ENCODE peak calls at places on chromosome 21, in seven cellular contexts. B, T, C, X, I, K and R are unnamed samples.

GRCh38 chr21:29928537-29928936 is 11.3 kb downstream of the GRIK1 start:
- DNase-seq in B (no peak), T (no peak), C (peak; percentile 25), X (no peak), I (no peak), K (no peak), R (no peak)

GRCh38 chr21:16709866-16710550 is 802.8 kb upstream of the CXADR start:
- DNase-seq in B (peak; percentile 18), T (peak; percentile 42), C (no peak), X (no peak), I (no peak), K (no peak), R (no peak)

GRCh38 chr21:23936224-23936623 is 1671.1 kb downstream of the MRPL39 start:
- DNase-seq in B (peak; percentile 29), T (no peak), C (no peak), X (peak; percentile 27), I (no peak), K (no peak), R (no peak)

GRCh38 chr21:35044128-35044527 is 5.0 kb downstream of the RUNX1 start:
- DNase-seq in B (no peak), T (no peak), C (no peak), X (no peak), I (no peak), K (no peak), R (no peak)

GRCh38 chr21:16534408-16535099 is 804.8 kb downstream of the USP25 start:
- DNase-seq in B (peak; percentile 76), T (peak; percentile 88), C (no peak), X (no peak), I (peak; percentile 66), K (no peak), R (no peak)

GRCh38 chr21:17828223-17828622 is 9.1 kb upstream of the C21orf91 start:
- DNase-seq in B (peak; percentile 51), T (no peak), C (no peak), X (no peak), I (no peak), K (no peak), R (no peak)

GRCh38 chr21:27586326-27586725 is 619.4 kb upstream of the ADAMTS5 start:
- DNase-seq in B (no peak), T (no peak), C (no peak), X (no peak), I (no peak), K (no peak), R (no peak)

GRCh38 chr21:16563111-16563510 is 833.3 kb downstream of the USP25 start:
- DNase-seq in B (no peak), T (no peak), C (no peak), X (no peak), I (no peak), K (no peak), R (no peak)

GRCh38 chr21:17195965-17196364 is 316.9 kb upstream of the CXADR start:
- DNase-seq in B (no peak), T (no peak), C (no peak), X (no peak), I (no peak), K (no peak), R (no peak)

GRCh38 chr21:36265431-36265830 is 54.6 kb upstream of the MORC3 start:
- DNase-seq in B (no peak), T (no peak), C (no peak), X (no peak), I (no peak), K (no peak), R (no peak)

DNA sequence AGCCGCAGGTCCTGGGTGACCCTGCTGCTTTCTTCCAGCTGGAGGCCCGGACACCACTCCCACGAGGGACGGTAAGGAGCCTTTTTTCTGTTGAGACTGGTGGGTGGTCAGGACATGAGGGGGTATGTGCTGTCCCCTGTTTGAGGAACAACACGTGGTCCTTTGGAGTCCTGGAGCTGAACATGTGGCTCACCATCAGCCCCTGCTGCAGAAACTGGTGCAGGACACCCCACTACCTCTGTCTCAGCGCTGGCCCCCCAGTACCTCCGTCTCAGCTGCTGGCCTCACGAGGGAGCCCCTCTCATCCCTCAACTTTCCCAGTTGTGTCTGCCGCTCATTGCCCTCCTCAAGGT is 34.7 kb downstream of the SLC19A1 start:
- DNase-seq in B (no peak), T (peak; percentile 7), C (peak; percentile 15), X (no peak), I (no peak), K (no peak), R (no peak)
- TF ChIP-seq CTCF in B (no peak), T (no peak), C (no peak), X (no peak), I (no peak), K (no peak), R (no peak)

DNA sequence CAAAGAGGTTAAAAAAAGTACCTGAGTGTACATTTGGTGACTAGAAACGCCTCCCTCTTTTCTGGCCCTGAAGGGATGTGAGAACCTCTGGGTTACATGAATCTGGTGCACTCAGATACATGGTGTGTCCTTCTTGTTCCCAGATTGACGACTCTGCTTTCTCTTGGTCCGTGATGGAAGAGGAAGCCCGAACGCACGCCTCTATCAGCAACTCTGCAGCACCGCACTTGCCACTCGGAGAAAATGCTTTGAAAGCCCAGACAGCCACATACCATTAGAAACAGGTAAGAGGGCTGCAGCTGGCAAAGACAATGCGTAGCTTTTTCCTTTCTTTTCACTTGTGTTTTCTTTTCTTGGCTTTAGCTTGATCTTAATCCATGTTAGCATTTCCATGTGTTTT is 21.1 kb upstream of the ZBTB21 start:
- DNase-seq in B (no peak), T (no peak), C (no peak), X (peak; percentile 81), I (no peak), K (no peak), R (no peak)
- TF ChIP-seq CTCF in B (no peak), T (no peak), C (no peak), X (no peak), I (no peak), K (no peak), R (no peak)

GRCh38 chr21:28789571-28789970 is 203.1 kb downstream of the LTN1 start:
- DNase-seq in B (no peak), T (no peak), C (no peak), X (no peak), I (no peak), K (no peak), R (no peak)

GRCh38 chr21:28788030-28788429 is 204.6 kb downstream of the LTN1 start:
- DNase-seq in B (no peak), T (no peak), C (no peak), X (no peak), I (no peak), K (no peak), R (no peak)

GRCh38 chr21:28791595-28792282 is 200.9 kb downstream of the LTN1 start:
- DNase-seq in B (no peak), T (no peak), C (no peak), X (no peak), I (no peak), K (no peak), R (no peak)

GRCh38 chr21:28793043-28793442 is 199.6 kb downstream of the LTN1 start:
- DNase-seq in B (peak; percentile 33), T (no peak), C (no peak), X (no peak), I (no peak), K (no peak), R (no peak)

DNA sequence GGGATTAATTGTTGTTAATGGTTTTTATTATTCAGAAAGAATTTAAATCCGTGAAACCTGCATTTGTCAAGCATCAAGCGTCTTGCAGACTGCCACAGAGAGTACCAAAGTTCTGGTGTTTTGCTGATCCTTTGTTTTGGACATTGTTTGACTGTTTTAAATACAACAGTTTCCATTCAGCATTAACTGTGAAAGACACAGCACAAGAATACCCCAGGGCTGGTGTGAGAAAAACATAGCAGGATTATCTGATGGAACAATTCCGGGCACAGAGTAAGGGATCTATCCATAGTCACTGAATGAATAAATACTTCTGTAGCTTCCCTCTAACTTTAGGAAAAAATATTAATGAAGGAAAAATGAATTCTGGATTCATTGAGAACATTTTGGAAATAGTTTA is 202.3 kb downstream of the LTN1 start:
- DNase-seq in B (no peak), T (no peak), C (no peak), X (no peak), I (no peak), K (no peak), R (no peak)
- TF ChIP-seq CTCF in B (no peak), T (no peak), C (no peak), X (no peak), I (no peak), K (no peak), R (no peak)

GRCh38 chr21:44483288-44484237 is 28.3 kb downstream of the LRRC3 start:
- DNase-seq in B (no peak), T (no peak), C (no peak), X (no peak), I (no peak), K (no peak), R (no peak)

GRCh38 chr21:44485796-44486195 is 30.5 kb downstream of the LRRC3 start:
- DNase-seq in B (no peak), T (no peak), C (no peak), X (no peak), I (no peak), K (no peak), R (no peak)

GRCh38 chr21:44485254-44485793 is 30.0 kb downstream of the LRRC3 start:
- DNase-seq in B (peak; percentile 6), T (no peak), C (peak; percentile 60), X (no peak), I (no peak), K (peak; percentile 46), R (no peak)

GRCh38 chr21:44486302-44486701 is 31.0 kb downstream of the LRRC3 start:
- DNase-seq in B (no peak), T (no peak), C (no peak), X (no peak), I (no peak), K (no peak), R (no peak)

DNA sequence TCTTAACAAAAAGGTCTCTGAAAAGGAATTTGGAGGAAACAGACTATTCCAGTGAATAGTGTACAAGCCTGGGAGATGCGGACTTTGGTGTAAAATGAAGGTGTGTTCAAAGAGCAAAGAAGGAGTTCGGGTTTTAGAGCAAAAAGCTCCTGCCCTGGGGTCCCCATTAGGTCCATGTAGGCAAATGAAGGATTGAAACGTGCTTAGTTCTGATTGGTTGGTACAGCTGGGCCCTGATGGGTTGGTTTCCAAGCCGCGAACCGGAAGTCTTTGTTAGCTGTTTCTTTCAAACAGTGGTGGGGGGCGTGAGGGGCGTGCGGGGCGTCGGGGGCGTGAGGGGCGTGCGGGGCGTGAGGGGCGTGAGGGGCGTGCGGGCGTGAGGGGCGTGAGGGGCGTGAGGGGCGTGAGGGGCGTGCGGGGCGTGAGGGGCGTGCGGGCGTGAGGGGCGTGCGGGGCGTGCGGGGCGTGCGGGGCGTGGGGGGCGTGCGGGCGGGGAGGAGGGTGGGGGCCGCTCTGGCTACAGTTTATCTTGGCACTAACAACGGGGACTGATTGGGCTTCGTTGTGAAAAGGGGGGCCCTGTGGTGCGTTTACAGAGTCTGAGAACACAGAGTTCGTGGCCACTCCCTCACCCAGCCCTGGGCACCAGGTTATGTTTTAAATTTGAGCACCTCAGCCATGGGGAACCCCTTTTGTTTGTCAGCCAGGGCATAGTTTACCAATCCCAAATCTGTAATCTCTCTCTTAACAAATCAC is 29.4 kb downstream of the LRRC3 start:
- DNase-seq in B (no peak), T (no peak), C (no peak), X (no peak), I (no peak), K (no peak), R (no peak)
- TF ChIP-seq CTCF in B (no peak), T (no peak), C (no peak), X (no peak), I (no peak), K (no peak), R (no peak)